ENCODE peak calls at places on chromosomes 4 and X, in seven cellular contexts. Q is IMR-90, H is stomach, Y is Panc1, Z is H9, D is SK-N-SH, V is fibroblast of lung. G is an unnamed sample. For H3K9me3, the result is how much of the 10 kb centered on the place peaks cover.

GRCh38 chr4:29540439-29541102 is 1179.6 kb upstream of the PCDH7 start:
- DNase-seq in Y (no peak), H (no peak), D (no peak), V (peak), Z (no peak), Q (peak), G (no peak)

GRCh38 chr4:77169496-77169895 is 12.5 kb downstream of the CCNG2 start:
- DNase-seq in V (peak), D (no peak), Y (no peak), H (no peak), Q (peak), Z (no peak), G (no peak)

GRCh38 chr4:98976716-98977115 is 18.8 kb upstream of the METAP1 start:
- DNase-seq in D (no peak), V (no peak), Z (no peak), Y (no peak), H (no peak), Q (peak), G (no peak)

GRCh38 chr4:176635372-176636261 is 157.1 kb downstream of the VEGFC start:
- DNase-seq in Z (no peak), D (no peak), Y (peak), V (peak), Q (peak), H (no peak), G (no peak)

GRCh38 chrX:3811331-3812311 is 98.2 kb upstream of the PRKX start:
- DNase-seq in V (peak), Y (no peak), H (peak), Q (peak), D (peak), Z (no peak), G (no peak)

GRCh38 chrX:118566359-118566758 is 70.7 kb downstream of the DOCK11 start:
- DNase-seq in D (no peak), Y (no peak), Q (peak), Z (no peak), H (no peak), V (no peak), G (no peak)

GRCh38 chr4:101793397-101793796 is 2.9 kb downstream of the BANK1 start:
- DNase-seq in D (no peak), V (no peak), Z (no peak), Y (no peak), H (no peak), Q (no peak), G (no peak)

GRCh38 chr4:149176019-149176418 is 639.6 kb downstream of the IQCM start:
- DNase-seq in Z (peak), D (no peak), V (no peak), Y (no peak), Q (no peak), H (no peak), G (peak)

GRCh38 chr4:15455290-15455689 is 14.4 kb upstream of the CC2D2A start:
- DNase-seq in H (no peak), Q (peak), V (peak), D (no peak), Z (no peak), Y (no peak), G (no peak)

GRCh38 chrX:1507511-1508463 is 29.2 kb downstream of the P2RY8 start:
- DNase-seq in D (no peak), Q (no peak), H (no peak), V (no peak), Y (no peak), Z (no peak), G (peak)

GRCh38 chr4:69896530-69897116 is 34.2 kb upstream of the CSN1S1 start:
- DNase-seq in H (no peak), Y (no peak), Z (no peak), D (no peak), Q (peak), V (peak), G (no peak)

GRCh38 chr4:85565761-85566480 is 91.0 kb downstream of the ARHGAP24 start:
- DNase-seq in Z (no peak), V (peak), D (no peak), H (no peak), Y (no peak), Q (no peak), G (no peak)

GRCh38 chrX:23783569-23784486 is 855 bp downstream of the SAT1 start:
- DNase-seq in Z (no peak), D (no peak), Q (no peak), V (peak), H (no peak), Y (no peak), G (no peak)

GRCh38 chrX:63979480-63979879 is 194.5 kb upstream of the ARHGEF9 start:
- DNase-seq in Y (no peak), Z (no peak), V (no peak), D (no peak), Q (no peak), H (no peak), G (no peak)
- H3K9me3 ChIP-seq in Y (under half), Z (under half), V (under half), D (under half), Q (under half), H (under half), G (under half)

GRCh38 chrX:107324493-107325310 is 118.3 kb downstream of the DNAAF6 start:
- DNase-seq in V (peak), H (no peak), Z (peak), Q (peak), Y (no peak), D (peak), G (peak)
- TF ChIP-seq CTCF in V (peak), H (no peak), Z (peak), Q (peak), Y (peak), D (peak), G (no peak)

DNA sequence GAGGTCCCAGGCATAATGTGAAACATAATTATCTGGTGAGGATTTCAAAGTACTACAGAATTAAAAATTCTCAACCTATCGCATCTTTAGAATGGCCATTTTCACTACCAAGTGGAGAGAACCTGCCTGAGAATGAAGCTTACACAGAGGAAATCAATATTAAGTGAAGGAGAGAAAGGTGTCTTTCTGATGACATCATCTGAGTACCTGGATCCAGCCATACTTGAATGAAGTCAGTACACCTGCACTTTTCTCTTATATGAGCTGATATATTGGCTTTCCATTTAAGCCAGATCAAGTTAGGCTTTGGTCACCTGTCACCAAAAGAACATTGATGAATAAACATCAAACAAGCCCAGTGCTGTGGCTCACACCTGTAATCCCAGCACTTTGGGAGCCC is 118.9 kb upstream of the MED14 start:
- DNase-seq in H (no peak), D (no peak), Q (no peak), Y (no peak), V (no peak), Z (no peak), G (no peak)
- H3K27ac ChIP-seq in H (no peak), D (no peak), Q (no peak), Y (no peak), V (no peak), Z (peak), G (no peak)

GRCh38 chrX:75084757-75085156 is 71.3 kb downstream of the ABCB7 start:
- DNase-seq in Z (no peak), Q (no peak), Y (no peak), H (no peak), V (no peak), D (no peak), G (no peak)

DNA sequence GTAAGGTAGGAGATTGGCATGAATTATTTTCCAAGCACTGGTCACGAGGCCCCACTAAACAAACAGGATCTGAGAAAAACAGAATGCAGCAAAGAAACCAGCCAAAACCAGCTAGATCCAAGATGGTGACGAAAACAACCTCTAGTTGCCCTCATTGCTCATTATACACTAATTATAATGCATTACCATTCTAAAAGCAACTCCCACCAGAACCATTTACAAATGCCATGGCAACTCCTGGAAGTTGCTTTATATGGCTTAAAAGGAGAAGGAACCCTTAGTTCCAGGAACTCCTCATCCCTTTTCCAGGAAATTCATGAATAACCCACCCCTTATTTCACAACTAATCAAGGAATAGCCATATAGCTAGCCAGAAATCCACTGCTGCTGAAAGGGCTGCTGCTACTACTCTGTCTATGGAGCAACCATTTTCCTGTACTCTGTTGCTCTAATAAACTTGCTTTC is 69.3 kb downstream of the ABCB7 start:
- DNase-seq in D (no peak), V (peak), Y (no peak), H (peak), Z (no peak), Q (no peak), G (no peak)
- H3K9me3 ChIP-seq in D (under half), V (under half), Y (under half), H (under half), Z (under half), Q (under half), G (under half)

G was measured in upper lobe of right lung.